ENCODE peak calls at places on chromosomes 5 and 9, in six cellular contexts. R is WTC11, O is GM12878, F is K562, X is HepG2, U is H1. D is an unnamed sample.

GRCh38 chr9:29208670-29209069 is 1635.4 kb upstream of the C9orf72 start:
- DNase-seq in R (no peak), O (no peak), F (no peak), X (no peak), U (no peak), D (no peak)

GRCh38 chr5:143355710-143356109 is 47.8 kb downstream of the NR3C1 start:
- DNase-seq in R (no peak), O (no peak), F (peak), X (peak), U (no peak), D (peak)

GRCh38 chr9:16442622-16443021 is 427.8 kb downstream of the BNC2 start:
- DNase-seq in R (peak), O (no peak), F (no peak), X (no peak), U (peak), D (no peak)

GRCh38 chr9:136762915-136763648 is 1.2 kb downstream of the LCN15 start:
- DNase-seq in R (peak), O (no peak), F (peak), X (peak), U (peak), D (peak)

GRCh38 chr9:37575511-37575914 is 667 bp downstream of the FBXO10 start:
- DNase-seq in R (no peak), O (no peak), F (no peak), X (no peak), U (no peak), D (no peak)

GRCh38 chr9:90340421-90340820 is 302.2 kb downstream of the DIRAS2 start:
- DNase-seq in R (no peak), O (no peak), F (no peak), X (no peak), U (no peak), D (no peak)

GRCh38 chr5:98769006-98769255 is 4.5 kb upstream of the RGMB start:
- DNase-seq in R (peak), O (no peak), F (no peak), X (no peak), U (no peak), D (no peak)

GRCh38 chr9:125391704-125392103 is 130.1 kb downstream of the GAPVD1 start:
- DNase-seq in R (no peak), O (no peak), F (no peak), X (no peak), U (no peak), D (no peak)

GRCh38 chr9:133888048-133888778 is 103.9 kb downstream of the VAV2 start:
- DNase-seq in R (no peak), O (no peak), F (no peak), X (peak), U (no peak), D (no peak)

GRCh38 chr5:58891072-58891970 is 308.4 kb downstream of the RAB3C start:
- DNase-seq in R (peak), O (no peak), F (peak), X (peak), U (peak), D (peak)

GRCh38 chr5:61162832-61163567 is 732 bp upstream of the SMIM15 start:
- DNase-seq in R (no peak), O (no peak), F (no peak), X (peak), U (peak), D (no peak)

GRCh38 chr9:15101046-15101445 is 190.8 kb upstream of the FREM1 start:
- DNase-seq in R (no peak), O (no peak), F (no peak), X (no peak), U (no peak), D (no peak)

GRCh38 chr5:127072861-127073846 is at the start of gene C5orf63:
- DNase-seq in R (peak), O (peak), F (peak), X (peak), U (no peak), D (peak)

GRCh38 chr5:67773439-67773988 is 442.0 kb upstream of the PIK3R1 start:
- DNase-seq in R (no peak), O (no peak), F (no peak), X (peak), U (no peak), D (peak)

GRCh38 chr5:19880430-19880829 is 107.6 kb downstream of the CDH18 start:
- DNase-seq in R (no peak), O (no peak), F (no peak), X (no peak), U (no peak), D (no peak)

GRCh38 chr9:134793281-134793680 is 87.3 kb upstream of the FCN2 start:
- DNase-seq in R (no peak), O (no peak), F (no peak), X (no peak), U (no peak), D (no peak)

GRCh38 chr5:517535-518100 is 6.6 kb downstream of the SLC9A3 start:
- DNase-seq in R (no peak), O (no peak), F (no peak), X (no peak), U (no peak), D (no peak)

GRCh38 chr9:127937383-127938297 is at the start of gene DPM2:
- DNase-seq in R (peak), O (peak), F (peak), X (peak), U (no peak), D (peak)

GRCh38 chr5:150641006-150641570 is 628 bp downstream of the SYNPO start:
- DNase-seq in R (no peak), O (no peak), F (no peak), X (peak), U (no peak), D (no peak)

GRCh38 chr5:5886812-5887486 is 464.5 kb downstream of the ICE1 start:
- DNase-seq in R (peak), O (no peak), F (peak), X (peak), U (peak), D (no peak)

GRCh38 chr9:18543406-18543965 is 69.5 kb downstream of the ADAMTSL1 start:
- DNase-seq in R (no peak), O (no peak), F (no peak), X (no peak), U (no peak), D (no peak)

GRCh38 chr9:117521293-117521692 is 106.4 kb upstream of the ASTN2 start:
- DNase-seq in R (no peak), O (no peak), F (no peak), X (no peak), U (no peak), D (no peak)

GRCh38 chr9:114989600-114990410 is 59.4 kb upstream of the TNFSF8 start:
- DNase-seq in R (no peak), O (peak), F (no peak), X (no peak), U (no peak), D (no peak)

GRCh38 chr5:144084971-144085370 is 85.5 kb downstream of the YIPF5 start:
- DNase-seq in R (no peak), O (no peak), F (no peak), X (no peak), U (no peak), D (no peak)

GRCh38 chr9:118059520-118060278 is 355.5 kb downstream of the TLR4 start:
- DNase-seq in R (peak), O (no peak), F (no peak), X (peak), U (no peak), D (no peak)

GRCh38 chr9:107489144-107489673 is 360 bp downstream of the KLF4 start:
- DNase-seq in R (no peak), O (no peak), F (no peak), X (no peak), U (no peak), D (no peak)

DNA sequence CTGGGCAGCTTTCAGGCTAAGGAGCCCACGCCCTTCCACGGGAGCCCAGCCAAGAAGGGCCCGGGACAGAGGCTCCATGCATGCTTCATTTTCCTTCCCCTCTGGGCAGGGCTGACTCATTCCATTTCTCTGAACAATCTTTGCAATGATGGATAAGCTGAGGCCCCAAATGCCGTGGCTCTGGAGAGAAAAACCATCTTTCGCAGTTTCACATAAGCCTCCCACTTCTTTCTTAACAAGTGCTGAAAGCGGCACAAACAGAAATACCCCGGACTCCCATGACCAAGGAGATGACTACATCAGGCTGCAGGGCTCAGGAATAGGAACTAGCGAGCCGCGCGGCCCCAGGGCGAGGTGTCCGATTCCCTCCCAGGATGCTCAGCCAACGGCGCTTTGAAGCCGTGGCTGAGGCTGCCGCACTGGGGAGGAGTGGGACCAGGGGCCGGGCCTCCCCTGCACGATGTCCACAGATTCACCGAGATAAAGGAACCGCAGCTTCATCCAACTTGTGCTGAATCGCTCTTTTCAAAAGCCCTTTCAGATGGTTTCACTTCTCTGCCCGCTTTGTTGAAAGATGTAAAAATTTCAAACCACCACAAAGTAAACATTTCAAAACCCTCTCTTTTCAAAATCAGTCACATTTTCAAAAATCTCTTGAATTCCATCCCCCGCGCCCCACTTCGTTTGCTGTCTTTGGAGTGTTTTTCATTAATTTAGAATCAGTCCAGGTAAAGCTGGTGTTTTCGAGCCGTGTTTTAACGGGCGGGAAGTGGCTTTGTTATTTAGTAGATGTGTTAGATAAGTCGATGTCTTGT is 96.6 kb upstream of the LMX1B start:
- DNase-seq in R (peak), O (no peak), F (no peak), X (peak), U (no peak), D (peak)
- TF ChIP-seq SP1 in R (no peak), O (no peak), F (no peak), X (no peak), U (no peak), D (no peak)

DNA sequence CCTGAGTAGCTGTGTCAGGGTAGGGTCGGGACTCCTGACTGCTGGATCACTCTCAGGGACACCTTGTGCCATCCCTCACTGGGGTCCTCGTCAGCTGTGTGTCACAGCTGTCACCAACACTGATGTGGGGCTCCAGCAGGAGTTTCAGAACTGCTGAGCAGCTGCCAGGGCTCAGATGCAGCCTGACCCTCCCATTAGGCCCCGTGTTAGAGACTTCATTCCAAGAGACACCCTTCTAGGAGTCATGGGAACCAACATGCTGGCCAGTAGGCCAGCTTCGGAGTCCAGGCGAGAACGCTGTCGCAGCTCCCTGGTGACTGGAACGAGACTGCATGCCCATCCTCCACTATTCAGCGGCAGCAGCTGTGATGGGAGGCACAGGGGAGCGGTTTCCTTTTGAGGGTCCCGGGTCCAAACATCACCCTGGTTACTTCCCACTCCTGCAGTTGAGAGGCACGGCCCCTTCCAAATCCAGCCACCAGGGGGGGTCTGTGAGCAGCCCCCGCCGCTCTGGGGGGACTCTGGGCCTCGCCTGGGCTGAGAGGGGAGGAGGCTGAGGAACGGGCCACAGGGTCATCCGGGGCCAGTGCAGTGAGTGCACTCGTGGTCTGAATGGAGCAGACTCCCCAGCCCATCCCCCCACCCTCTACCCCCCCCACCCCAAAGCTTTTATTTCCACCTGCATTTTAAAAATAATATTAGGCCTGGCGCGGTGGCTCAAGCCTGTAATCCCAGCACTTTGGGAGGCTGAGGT is 12.6 kb upstream of the TCF7 start:
- DNase-seq in R (peak), O (peak), F (peak), X (peak), U (no peak), D (peak)
- TF ChIP-seq ATF3 in R (no peak), O (no peak), F (no peak), X (no peak), U (no peak), D (no peak)

GRCh38 chr5:14383923-14384322 is 197.7 kb upstream of the OTULINL start:
- DNase-seq in R (no peak), O (no peak), F (no peak), X (no peak), U (no peak), D (no peak)

GRCh38 chr5:14385022-14385421 is 196.6 kb upstream of the OTULINL start:
- DNase-seq in R (no peak), O (no peak), F (no peak), X (no peak), U (no peak), D (no peak)

GRCh38 chr5:14386882-14387575 is 194.6 kb upstream of the OTULINL start:
- DNase-seq in R (no peak), O (no peak), F (no peak), X (no peak), U (no peak), D (no peak)
- TF ChIP-seq SP1 in R (no peak), O (no peak), F (no peak), X (no peak), U (no peak), D (no peak)

DNA sequence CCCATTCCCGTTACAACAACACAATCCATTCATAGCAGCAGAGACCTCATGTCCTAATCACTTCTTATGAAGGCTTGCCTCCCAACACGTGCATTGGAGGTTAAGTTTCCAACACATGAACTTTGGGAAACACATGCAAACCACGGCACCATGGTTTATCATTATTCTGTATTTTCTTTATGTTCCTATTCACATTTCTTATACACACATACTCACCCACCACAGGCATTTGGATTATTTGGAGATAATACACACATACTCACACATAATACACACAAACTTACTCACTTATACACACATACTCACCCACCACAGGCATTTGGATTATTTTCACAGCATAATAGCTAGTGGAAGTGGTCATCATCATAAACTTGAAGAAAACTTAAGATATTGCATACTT is 75.6 kb downstream of the C7 start:
- DNase-seq in R (no peak), O (no peak), F (no peak), X (no peak), U (no peak), D (no peak)
- TF ChIP-seq ATF3 in R (no peak), O (no peak), F (no peak), X (no peak), U (no peak), D (no peak)

GRCh38 chr9:2768330-2768729 is 51.0 kb downstream of the KCNV2 start:
- DNase-seq in R (no peak), O (no peak), F (no peak), X (no peak), U (no peak), D (no peak)

GRCh38 chr9:2761424-2761823 is 44.1 kb downstream of the KCNV2 start:
- DNase-seq in R (no peak), O (peak), F (no peak), X (no peak), U (no peak), D (no peak)

GRCh38 chr9:2767800-2768199 is 50.5 kb downstream of the KCNV2 start:
- DNase-seq in R (no peak), O (no peak), F (no peak), X (no peak), U (no peak), D (no peak)

GRCh38 chr9:2764371-2764770 is 47.1 kb downstream of the KCNV2 start:
- DNase-seq in R (no peak), O (peak), F (no peak), X (no peak), U (no peak), D (no peak)

DNA sequence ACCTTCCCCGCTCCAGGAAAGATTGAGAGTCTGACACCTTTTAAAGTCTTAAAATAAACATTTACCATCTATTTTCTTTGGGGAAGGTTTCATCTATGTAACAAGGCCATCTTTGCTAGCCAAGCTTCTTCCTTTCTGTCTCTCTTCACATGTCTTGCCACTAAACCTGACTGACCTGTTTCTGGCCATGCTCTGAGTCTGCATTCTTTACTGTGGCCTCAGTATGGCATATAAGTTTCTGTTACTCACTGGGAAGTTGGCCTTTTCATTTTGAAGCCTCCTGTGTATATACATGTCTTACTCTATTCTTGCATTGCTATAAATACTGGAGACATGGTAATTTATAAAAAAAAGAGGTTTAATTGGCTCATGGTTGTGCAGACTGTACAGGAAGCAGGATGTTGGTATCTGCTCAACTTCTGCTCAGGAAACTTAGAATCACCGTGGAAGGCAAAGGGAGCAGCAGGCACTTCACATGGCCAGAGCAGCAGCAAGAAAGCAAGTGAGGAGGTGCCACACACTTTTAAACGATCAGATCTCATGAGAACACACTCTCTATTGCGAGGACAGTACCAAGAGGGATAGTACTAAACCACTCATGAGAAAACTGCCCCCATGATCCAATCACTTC is 48.1 kb downstream of the KCNV2 start:
- DNase-seq in R (no peak), O (no peak), F (no peak), X (no peak), U (no peak), D (no peak)
- TF ChIP-seq SP1 in R (no peak), O (no peak), F (no peak), X (no peak), U (peak), D (no peak)

GRCh38 chr5:141880961-141881801 is 3.0 kb upstream of the PCDH1 start:
- DNase-seq in R (no peak), O (peak), F (no peak), X (no peak), U (no peak), D (no peak)
- TF ChIP-seq ATF3 in R (no peak), O (no peak), F (no peak), X (no peak), U (no peak), D (no peak)

DNA sequence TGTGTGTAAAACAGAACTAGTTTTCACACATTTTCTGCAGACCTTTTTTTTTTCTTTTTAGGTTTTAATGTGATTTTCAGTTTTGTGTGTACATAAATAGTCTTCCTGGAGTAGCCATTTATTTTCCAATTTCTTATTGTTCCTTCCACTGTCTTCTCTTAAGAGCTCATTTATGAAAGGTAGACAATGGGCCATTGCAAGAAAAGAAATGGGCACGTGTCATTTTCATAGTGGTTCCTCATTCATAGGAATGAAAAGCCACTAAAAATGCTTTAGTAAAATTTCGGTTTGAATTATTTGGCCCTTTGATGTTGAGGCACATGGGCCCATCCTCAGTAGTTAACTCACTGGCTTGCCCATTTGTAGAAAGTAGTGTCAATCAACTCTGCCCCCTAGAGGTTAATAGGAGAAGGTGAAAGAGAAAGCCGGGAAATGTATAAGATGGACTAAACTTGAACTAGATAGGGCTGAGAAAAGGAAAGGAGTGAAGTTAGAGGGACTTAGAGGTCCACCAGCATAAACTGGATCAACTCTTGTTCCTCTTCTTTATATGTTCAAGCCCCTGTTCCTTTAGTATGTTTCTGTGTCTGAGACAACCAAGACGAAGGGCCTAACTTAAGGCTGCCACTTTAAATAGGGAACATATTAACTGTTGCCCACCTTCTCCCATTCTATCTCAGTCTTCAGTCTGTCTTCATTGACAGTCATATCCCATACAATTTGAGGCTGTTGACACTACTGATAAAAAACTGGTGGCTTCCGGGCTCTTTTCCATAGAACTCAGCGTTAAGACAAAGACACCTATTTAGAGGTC is 72.6 kb downstream of the SMARCA2 start:
- DNase-seq in R (no peak), O (peak), F (peak), X (peak), U (no peak), D (peak)
- TF ChIP-seq SP1 in R (no peak), O (no peak), F (no peak), X (no peak), U (no peak), D (no peak)

GRCh38 chr9:91758491-91758981 is 191.5 kb downstream of the ROR2 start:
- DNase-seq in R (peak), O (peak), F (peak), X (peak), U (peak), D (peak)

GRCh38 chr9:91753711-91754110 is 196.3 kb downstream of the ROR2 start:
- DNase-seq in R (no peak), O (no peak), F (no peak), X (no peak), U (no peak), D (no peak)

GRCh38 chr9:91757802-91758201 is 192.2 kb downstream of the ROR2 start:
- DNase-seq in R (no peak), O (no peak), F (no peak), X (no peak), U (no peak), D (no peak)

GRCh38 chr9:91751922-91752321 is 198.1 kb downstream of the ROR2 start:
- DNase-seq in R (no peak), O (no peak), F (no peak), X (no peak), U (no peak), D (no peak)

GRCh38 chr9:91755761-91756638 is 194.0 kb downstream of the ROR2 start:
- DNase-seq in R (no peak), O (no peak), F (no peak), X (no peak), U (no peak), D (no peak)
- TF ChIP-seq ATF3 in R (no peak), O (no peak), F (no peak), X (no peak), U (no peak), D (no peak)

GRCh38 chr9:111969061-111969460 is 72.4 kb downstream of the UGCG start:
- DNase-seq in R (no peak), O (peak), F (no peak), X (no peak), U (no peak), D (no peak)
- TF ChIP-seq SP1 in R (no peak), O (no peak), F (no peak), X (no peak), U (no peak), D (no peak)

D was measured in HCT116.